ENCODE peak calls at places on chromosomes 6 and 20, in ten cellular contexts. L is COR-L47; U is lung microvascular endothelial cell; I is activated gamma-delta T cell; Y is upper lobe of right lung; Z is mesothelial cell of epicardium; B is stimulated activated CD8-positive, alpha-beta memory T cell treated with anti-CD3 and anti-CD28 coated beads, Interleukin-2, amount 100 ng/mL, for 48 hours; M is choroid plexus epithelial cell; O is RWPE1; K is Panc1. R is an unnamed sample.

GRCh38 chr20:61299613-61300012 is 47.6 kb downstream of the CDH4 start:
- DNase-seq in I (no peak), Y (no peak), U (no peak), O (no peak), B (no peak), L (no peak), Z (no peak), K (no peak), M (no peak), R (no peak)

GRCh38 chr20:37152284-37152683 is 26.8 kb upstream of the RPN2 start:
- DNase-seq in Z (no peak), O (no peak), Y (no peak), B (no peak), M (no peak), U (no peak), I (no peak), K (no peak), L (no peak), R (no peak)

GRCh38 chr20:50467618-50468373 is 42.4 kb upstream of the PTPN1 start:
- DNase-seq in O (peak; percentile 66), B (no peak), M (peak; percentile 75), U (peak; percentile 57), L (no peak), Z (no peak), Y (no peak), I (no peak), K (no peak), R (peak; percentile 66)

GRCh38 chr6:155264704-155265320 is 999 bp downstream of the CLDN20 start:
- DNase-seq in B (no peak), K (no peak), O (peak; percentile 8), Z (no peak), I (no peak), M (no peak), U (peak; percentile 50), L (no peak), Y (no peak), R (no peak)

GRCh38 chr20:63175031-63175895 is 40.7 kb downstream of the YTHDF1 start:
- DNase-seq in L (no peak), I (no peak), O (no peak), B (no peak), Y (no peak), M (no peak), K (no peak), Z (no peak), U (no peak), R (no peak)

GRCh38 chr6:5162401-5162800 is 77.3 kb downstream of the PPP1R3G start:
- DNase-seq in K (no peak), O (no peak), Y (no peak), B (no peak), Z (no peak), M (no peak), I (no peak), L (no peak), U (no peak), R (no peak)

GRCh38 chr6:92762414-92763374 is 656.7 kb downstream of the EPHA7 start:
- DNase-seq in Y (no peak), U (no peak), O (no peak), M (no peak), K (no peak), B (no peak), I (no peak), L (no peak), Z (no peak), R (no peak)

GRCh38 chr20:57617079-57617795 is 3.0 kb downstream of the ZBP1 start:
- DNase-seq in U (no peak), K (no peak), Z (no peak), O (no peak), M (no peak), L (no peak), Y (no peak), I (no peak), B (no peak), R (no peak)

GRCh38 chr6:130127195-130127594 is 95.6 kb downstream of the SAMD3 start:
- DNase-seq in U (no peak), Y (no peak), K (no peak), I (no peak), B (no peak), M (no peak), Z (no peak), O (no peak), L (no peak), R (no peak)

GRCh38 chr20:6562111-6562510 is 205.4 kb upstream of the BMP2 start:
- DNase-seq in Z (no peak), Y (no peak), I (no peak), B (no peak), K (peak; percentile 15), U (peak; percentile 41), M (peak; percentile 97), O (no peak), L (no peak), R (no peak)

GRCh38 chr6:36368921-36369880 is 18.3 kb downstream of the ETV7 start:
- DNase-seq in I (no peak), Y (no peak), U (no peak), M (peak; percentile 86), L (peak; percentile 67), Z (no peak), K (no peak), O (no peak), B (no peak), R (no peak)

GRCh38 chr6:28673800-28674671 is 148.4 kb downstream of the GPX5 start:
- DNase-seq in M (peak; percentile 76), B (peak; percentile 37), I (peak; percentile 10), U (peak; percentile 70), Z (no peak), Y (no peak), L (peak; percentile 56), O (peak; percentile 64), K (no peak), R (peak; percentile 64)

GRCh38 chr6:66210964-66211363 is 503.9 kb upstream of the EYS start:
- DNase-seq in B (no peak), L (no peak), O (no peak), M (peak; percentile 5), U (no peak), K (no peak), Y (no peak), Z (no peak), I (no peak), R (no peak)

GRCh38 chr6:126628125-126628524 is 288.2 kb downstream of the CENPW start:
- DNase-seq in Y (no peak), M (no peak), O (no peak), I (no peak), K (no peak), Z (no peak), U (no peak), B (no peak), L (no peak), R (no peak)

GRCh38 chr20:33472868-33473267 is 17.0 kb upstream of the CBFA2T2 start:
- DNase-seq in I (no peak), O (no peak), B (no peak), K (no peak), Z (no peak), U (no peak), Y (no peak), L (no peak), M (no peak), R (no peak)

GRCh38 chr6:20095436-20095835 is 116.8 kb downstream of the MBOAT1 start:
- DNase-seq in K (no peak), U (no peak), M (no peak), Z (no peak), B (no peak), O (no peak), I (no peak), L (no peak), Y (no peak), R (no peak)

GRCh38 chr6:147169529-147169928 is 34.7 kb upstream of the STXBP5 start:
- DNase-seq in B (no peak), L (no peak), U (no peak), O (no peak), M (no peak), I (no peak), Z (no peak), Y (no peak), K (no peak), R (no peak)

GRCh38 chr6:89357390-89357789 is 4.9 kb upstream of the UBE2J1 start:
- DNase-seq in K (no peak), B (no peak), M (no peak), Z (no peak), O (no peak), Y (no peak), L (no peak), U (peak; percentile 49), I (no peak), R (no peak)

R was measured in COLO829.